ENCODE peak calls at places on chromosomes 7 and 10, in five cellular contexts. Y is cardiac fibroblast, M is nephron progenitor cell, R is mammary epithelial cell, H is heart left ventricle. A is an unnamed sample.

GRCh38 chr7:43869898-43870240 is 552 bp upstream of the MRPS24 start:
- DNase-seq in H (no peak), R (peak), M (no peak), Y (peak), A (no peak)

GRCh38 chr10:43846187-43846680 is 197.6 kb upstream of the ZNF32 start:
- DNase-seq in H (peak), R (no peak), Y (peak), M (no peak), A (no peak)

GRCh38 chr7:111238891-111239290 is 148.0 kb downstream of the LRRN3 start:
- DNase-seq in M (no peak), R (peak), H (no peak), Y (peak), A (no peak)

GRCh38 chr7:121081327-121081936 is 92.9 kb downstream of the CPED1 start:
- DNase-seq in M (peak), H (no peak), R (peak), Y (peak), A (no peak)

GRCh38 chr10:66180651-66181318 is 745.1 kb upstream of the LRRTM3 start:
- DNase-seq in H (no peak), R (peak), M (peak), Y (peak), A (no peak)

GRCh38 chr7:127608446-127608845 is 9.5 kb downstream of the PAX4 start:
- DNase-seq in R (no peak), H (no peak), Y (no peak), M (no peak), A (no peak)

GRCh38 chr7:43650457-43651052 is 67.6 kb downstream of the STK17A start:
- DNase-seq in M (no peak), Y (peak), R (no peak), H (peak), A (no peak)

GRCh38 chr10:25113231-25114035 is 61.4 kb upstream of the GPR158 start:
- DNase-seq in H (peak), R (peak), M (peak), Y (peak), A (peak)

GRCh38 chr10:71887767-71888166 is 36.7 kb upstream of the PSAP start:
- DNase-seq in R (no peak), Y (peak), M (no peak), H (no peak), A (no peak)

GRCh38 chr7:5225616-5226290 is 35.7 kb downstream of the WIPI2 start:
- DNase-seq in R (no peak), H (no peak), M (no peak), Y (no peak), A (no peak)

GRCh38 chr10:79424221-79425073 is 21.0 kb downstream of the ZCCHC24 start:
- DNase-seq in M (no peak), R (no peak), Y (no peak), H (peak), A (no peak)

GRCh38 chr7:33686001-33686591 is 219.2 kb upstream of the BMPER start:
- DNase-seq in H (no peak), M (peak), Y (no peak), R (no peak), A (no peak)

GRCh38 chr10:102065561-102066420 is 642 bp downstream of the HPS6 start:
- DNase-seq in Y (peak), M (peak), R (peak), H (peak), A (peak)

GRCh38 chr7:33392143-33392542 is 262.8 kb downstream of the BBS9 start:
- DNase-seq in H (no peak), Y (no peak), M (no peak), R (no peak), A (no peak)

DNA sequence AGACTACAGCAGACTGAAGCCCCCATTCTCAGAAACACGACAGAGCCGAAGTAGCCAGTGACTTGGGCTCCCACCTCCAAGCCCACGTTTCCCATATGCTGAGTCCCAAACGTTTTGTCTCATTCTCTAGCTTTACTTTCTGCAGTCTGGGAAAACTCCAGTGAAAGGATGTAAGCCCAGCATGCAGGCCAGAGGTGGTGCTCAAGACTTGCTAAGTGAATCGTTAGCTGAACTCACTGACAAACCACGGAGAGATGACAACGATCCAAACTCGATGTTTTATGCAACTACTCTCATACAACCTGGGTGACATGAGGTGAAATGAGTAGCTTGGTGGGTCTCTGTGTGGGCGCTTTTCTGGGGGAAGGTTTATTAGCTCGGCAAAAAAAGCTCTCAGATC is 731.8 kb downstream of the SUGCT start:
- DNase-seq in M (no peak), R (no peak), H (no peak), Y (peak), A (no peak)
- TF ChIP-seq CTCF in M (no peak), R (no peak), H (no peak), Y (peak), A (no peak)

GRCh38 chr7:101216860-101217387 is 457 bp downstream of the PLOD3 start:
- DNase-seq in M (peak), Y (no peak), R (peak), H (no peak), A (no peak)
- TF ChIP-seq CTCF in M (no peak), Y (no peak), R (no peak), H (no peak), A (no peak)

DNA sequence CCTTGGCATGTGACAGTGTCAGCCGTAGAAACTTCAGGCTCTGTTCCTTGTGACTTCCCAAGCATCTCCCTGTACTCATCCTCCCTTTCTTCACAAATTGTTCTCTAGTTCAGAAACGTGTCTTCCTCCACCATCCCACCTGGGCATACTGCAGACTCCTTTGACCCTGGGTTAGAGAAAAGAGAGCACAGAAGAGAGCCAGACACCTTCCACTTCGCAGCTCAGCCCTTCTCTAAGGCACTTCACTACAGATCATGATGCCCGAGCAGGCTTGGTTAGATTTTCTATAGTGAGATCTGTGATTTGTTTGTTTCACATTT is 70.6 kb downstream of the XPNPEP1 start:
- DNase-seq in M (no peak), R (no peak), H (no peak), Y (no peak), A (no peak)
- TF ChIP-seq CTCF in M (no peak), R (no peak), H (peak), Y (no peak), A (no peak)

DNA sequence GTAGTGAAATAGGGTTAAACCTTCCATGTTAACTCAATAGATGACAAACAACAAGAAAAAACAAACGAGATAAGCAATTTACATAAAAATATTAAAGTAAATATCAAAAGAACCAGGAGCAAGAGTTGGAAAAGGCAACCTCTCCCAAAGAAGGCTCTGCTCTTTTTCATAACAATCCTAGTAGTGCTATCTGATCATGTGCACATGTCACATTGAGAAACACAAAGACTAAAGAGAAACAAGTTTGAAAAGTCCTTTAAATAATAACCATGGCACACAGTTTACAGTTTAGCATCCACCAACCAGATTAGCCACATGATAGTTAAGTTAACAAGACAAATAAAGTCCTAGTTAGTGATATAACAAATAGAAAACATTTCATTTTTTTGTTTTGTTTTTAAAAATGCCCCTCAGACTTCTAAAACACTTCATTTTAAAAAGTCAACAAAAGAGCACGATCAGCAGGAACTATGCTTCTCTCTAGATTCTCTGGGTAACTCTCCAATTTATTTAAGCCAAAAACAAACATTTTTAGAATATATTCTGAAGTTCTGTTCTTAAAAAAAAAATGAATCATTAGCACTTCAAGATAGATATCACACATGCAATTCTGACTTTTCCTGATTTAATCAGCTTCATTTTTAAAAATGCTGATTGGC is 110.4 kb downstream of the PARD3 start:
- DNase-seq in M (no peak), Y (no peak), H (no peak), R (no peak), A (no peak)
- TF ChIP-seq CTCF in M (no peak), Y (no peak), H (no peak), R (no peak), A (no peak)

GRCh38 chr7:107865956-107866775 is 24.8 kb upstream of the DLD start:
- DNase-seq in R (peak), H (no peak), Y (peak), M (no peak), A (no peak)

GRCh38 chr7:107870427-107871000 is 20.5 kb upstream of the DLD start:
- DNase-seq in Y (no peak), M (no peak), R (no peak), H (no peak), A (no peak)

GRCh38 chr7:107867858-107868466 is 23.0 kb upstream of the DLD start:
- DNase-seq in Y (no peak), R (no peak), M (no peak), H (no peak), A (no peak)
- TF ChIP-seq CTCF in Y (no peak), R (no peak), M (no peak), H (no peak), A (no peak)

GRCh38 chr7:73427902-73428696 is 5.5 kb upstream of the FZD9 start:
- DNase-seq in M (no peak), Y (no peak), H (no peak), R (no peak), A (no peak)
- TF ChIP-seq CTCF in M (no peak), Y (no peak), H (no peak), R (no peak), A (no peak)

DNA sequence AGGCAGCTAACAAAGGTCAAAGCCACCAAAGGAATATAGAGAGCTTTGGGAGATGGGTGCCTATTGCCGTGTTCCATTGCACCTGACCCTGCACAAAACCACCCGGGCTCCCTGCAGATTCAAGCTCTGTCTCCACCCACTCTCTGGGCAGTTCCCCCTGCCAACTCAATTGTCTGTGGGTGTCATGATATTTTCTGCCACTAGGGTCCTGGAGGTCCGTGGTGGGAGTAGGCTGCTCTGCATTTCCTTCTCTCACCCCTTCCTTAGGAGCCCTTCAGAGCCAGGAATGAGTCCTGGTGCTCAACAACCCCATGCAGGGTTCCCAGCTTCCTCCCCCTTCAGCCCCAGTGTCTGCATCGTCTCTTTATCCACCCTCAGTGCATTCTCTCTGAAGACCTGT is 34.1 kb downstream of the PNLIPRP2 start:
- DNase-seq in R (no peak), M (no peak), H (no peak), Y (no peak), A (no peak)
- TF ChIP-seq CTCF in R (peak), M (peak), H (no peak), Y (peak), A (peak)

GRCh38 chr10:121843379-121843778 is 84.5 kb downstream of the ATE1 start:
- DNase-seq in H (no peak), R (no peak), Y (no peak), M (no peak), A (no peak)

GRCh38 chr10:121841862-121842261 is 86.0 kb downstream of the ATE1 start:
- DNase-seq in M (no peak), R (no peak), H (no peak), Y (no peak), A (no peak)

GRCh38 chr10:121846555-121846954 is 81.3 kb downstream of the ATE1 start:
- DNase-seq in R (no peak), Y (no peak), H (no peak), M (no peak), A (no peak)

GRCh38 chr10:121845044-121845784 is 82.6 kb downstream of the ATE1 start:
- DNase-seq in H (no peak), Y (no peak), M (no peak), R (no peak), A (no peak)

GRCh38 chr10:121844537-121844936 is 83.3 kb downstream of the ATE1 start:
- DNase-seq in R (no peak), Y (no peak), H (no peak), M (no peak), A (no peak)
- TF ChIP-seq CTCF in R (no peak), Y (no peak), H (no peak), M (no peak), A (no peak)

A was measured in mesothelial cell of epicardium.